ENCODE peak calls at places on chromosomes 5 and 9, in nine cellular contexts. D is NCI-H524 treated with DMSO at 0.1 percent for 48 hours; I is Calu3; L is right atrium auricular region; N is activated CD8-positive, alpha-beta memory T cell treated with anti-CD3 and anti-CD28 coated beads for 1 hour; Q is fibroblast of villous mesenchyme; Z is hypothalamus; C is activated naive CD4-positive, alpha-beta T cell treated with Interleukin-2 at 50 U/mL for 16 hours; A is sciatic nerve. E is an unnamed sample.

GRCh38 chr9:72422214-72422613 is 57.2 kb upstream of the ZFAND5 start:
- DNase-seq in D (no peak), I (no peak), L (no peak), N (no peak), Q (peak; percentile 11), Z (no peak), C (no peak), A (no peak), E (no peak)

GRCh38 chr5:40685952-40686351 is 6.2 kb downstream of the PTGER4 start:
- DNase-seq in D (no peak), I (no peak), L (no peak), N (no peak), Q (no peak), Z (no peak), C (no peak), A (no peak), E (no peak)

GRCh38 chr5:35345222-35345621 is 114.9 kb upstream of the PRLR start:
- DNase-seq in D (no peak), I (no peak), L (no peak), N (no peak), Q (peak; percentile 21), Z (no peak), C (no peak), A (no peak), E (no peak)

GRCh38 chr5:6085461-6085860 is 292.9 kb downstream of the MED10 start:
- DNase-seq in D (no peak), I (no peak), L (no peak), N (no peak), Q (peak; percentile 11), Z (no peak), C (no peak), A (no peak), E (no peak)

GRCh38 chr9:84136119-84136868 is 155.7 kb downstream of the RMI1 start:
- DNase-seq in D (no peak), I (peak; percentile 9), L (no peak), N (no peak), Q (peak; percentile 22), Z (no peak), C (no peak), A (no peak), E (no peak)

GRCh38 chr5:67677422-67677970 is 480.9 kb upstream of the CD180 start:
- DNase-seq in D (peak; percentile 70), I (peak; percentile 2), L (no peak), N (no peak), Q (no peak), Z (no peak), C (no peak), A (no peak), E (no peak)

GRCh38 chr5:121693864-121694263 is 157.8 kb upstream of the FTMT start:
- DNase-seq in D (no peak), I (no peak), L (no peak), N (no peak), Q (no peak), Z (no peak), C (no peak), A (no peak), E (no peak)

GRCh38 chr9:116951588-116952433 is 264.7 kb downstream of the TRIM32 start:
- DNase-seq in D (no peak), I (no peak), L (no peak), N (no peak), Q (no peak), Z (no peak), C (no peak), A (no peak), E (no peak)

E was measured in esophagus squamous epithelium.